ENCODE peak calls at places on chromosomes 5 and 9, in five cellular contexts. P is WERI-Rb-1, K is T-helper 2 cell, F is hepatic stellate cell, H is body of pancreas. Z is an unnamed sample.

GRCh38 chr9:110254500-110254899 is 1.8 kb downstream of the TXN start:
- DNase-seq in P (no peak), K (no peak), F (no peak), H (no peak), Z (no peak)

GRCh38 chr5:59126665-59127354 is 543.9 kb downstream of the RAB3C start:
- DNase-seq in P (no peak), K (peak; percentile 89), F (no peak), H (no peak), Z (no peak)

GRCh38 chr9:107422189-107422802 is 67.3 kb downstream of the KLF4 start:
- DNase-seq in P (peak; percentile 92), K (peak; percentile 60), F (peak; percentile 35), H (peak; percentile 67), Z (no peak)

GRCh38 chr5:39100851-39101396 is 26.7 kb upstream of the RICTOR start:
- DNase-seq in P (no peak), K (peak; percentile 23), F (peak; percentile 60), H (no peak), Z (no peak)

GRCh38 chr5:56110646-56111403 is 116.1 kb upstream of the IL6ST start:
- DNase-seq in P (no peak), K (no peak), F (no peak), H (no peak), Z (no peak)

GRCh38 chr9:121780177-121780576 is 128.7 kb downstream of the DAB2IP start:
- DNase-seq in P (peak; percentile 5), K (no peak), F (no peak), H (no peak), Z (no peak)

GRCh38 chr5:76604838-76605237 is 18.4 kb downstream of the F2RL2 start:
- DNase-seq in P (no peak), K (no peak), F (no peak), H (no peak), Z (no peak)

GRCh38 chr5:157571357-157571827 is 4.2 kb downstream of the ADAM19 start:
- DNase-seq in P (no peak), K (peak; percentile 76), F (peak; percentile 57), H (peak; percentile 17), Z (no peak)

Z was measured in stimulated activated effector memory CD8-positive, alpha-beta T cell treated with anti-CD3 and anti-CD28 coated beads, Interleukin-12 subunit alpha, Interleukin-12 subunit beta, amount 100 ng/mL, for 72 hours.